ENCODE peak calls at places on chromosomes 1 and 21, in ten cellular contexts. A is tibial nerve, W is breast epithelium, Y is IMR-90, H is prostate gland, Q is endothelial cell of umbilical vein, J is adrenal gland, F is HepG2, P is heart left ventricle, T is A549. X is an unnamed sample.

GRCh38 chr1:28507247-28507645 is 1.4 kb downstream of the RCC1 start:
- DNase-seq in W (no peak), Q (no peak), J (no peak), Y (no peak), A (no peak), H (no peak), P (no peak), F (no peak), T (no peak), X (no peak)

GRCh38 chr1:225919906-225920305 is 4.1 kb downstream of the PYCR2 start:
- DNase-seq in A (no peak), Q (peak), J (peak), F (no peak), H (peak), Y (peak), W (peak), P (peak), T (no peak), X (peak)

GRCh38 chr1:181095763-181096184 is 7.3 kb downstream of the IER5 start:
- DNase-seq in J (no peak), T (no peak), Q (no peak), A (no peak), W (no peak), F (no peak), H (no peak), P (no peak), Y (no peak), X (no peak)

GRCh38 chr1:209190591-209191241 is 392.8 kb upstream of the CAMK1G start:
- DNase-seq in Y (no peak), Q (peak), F (peak), H (no peak), W (no peak), A (no peak), P (peak), T (peak), J (peak), X (peak)

GRCh38 chr1:43359696-43360095 is 915 bp downstream of the CDC20 start:
- DNase-seq in T (no peak), J (no peak), W (no peak), Y (no peak), A (no peak), H (no peak), Q (no peak), F (no peak), P (no peak), X (no peak)

GRCh38 chr1:213519098-213519497 is 468.1 kb downstream of the RPS6KC1 start:
- DNase-seq in Y (no peak), W (no peak), P (no peak), T (no peak), A (no peak), J (no peak), H (no peak), Q (no peak), F (peak), X (no peak)

GRCh38 chr1:149977345-149977744 is 33.2 kb downstream of the OTUD7B start:
- DNase-seq in Q (no peak), A (no peak), F (no peak), Y (no peak), W (no peak), H (no peak), P (no peak), T (no peak), J (no peak), X (no peak)

GRCh38 chr1:5404412-5405203 is 587.6 kb downstream of the NPHP4 start:
- DNase-seq in J (no peak), F (no peak), P (no peak), Q (no peak), T (no peak), W (no peak), H (no peak), A (no peak), Y (no peak), X (peak)

GRCh38 chr1:19656780-19657475 is 7.7 kb upstream of the HTR6 start:
- DNase-seq in J (no peak), F (no peak), Q (no peak), T (no peak), Y (no peak), A (no peak), H (no peak), W (no peak), P (no peak), X (no peak)

GRCh38 chr1:167777253-167777618 is 55.5 kb downstream of the MPZL1 start:
- DNase-seq in Y (no peak), A (no peak), T (no peak), F (no peak), Q (no peak), J (no peak), W (no peak), H (no peak), P (no peak), X (no peak)

GRCh38 chr1:216447898-216448568 is 24.8 kb upstream of the USH2A start:
- DNase-seq in H (no peak), J (no peak), Q (no peak), T (no peak), F (no peak), W (no peak), A (no peak), Y (peak), P (no peak), X (no peak)

GRCh38 chr1:235206533-235207201 is 45.6 kb upstream of the RBM34 start:
- DNase-seq in P (no peak), Q (no peak), H (no peak), A (no peak), F (no peak), T (no peak), W (no peak), Y (peak), J (no peak), X (no peak)

GRCh38 chr1:8796812-8797211 is 20.6 kb downstream of the RERE start:
- DNase-seq in H (no peak), J (no peak), F (no peak), T (no peak), Y (no peak), A (no peak), P (no peak), Q (no peak), W (no peak), X (no peak)

GRCh38 chr21:17949395-17949794 is 130.2 kb upstream of the C21orf91 start:
- DNase-seq in T (no peak), W (no peak), P (no peak), Y (no peak), H (no peak), Q (no peak), F (no peak), J (no peak), A (no peak), X (no peak)

GRCh38 chr1:245939756-245940345 is 567.2 kb downstream of the SMYD3 start:
- DNase-seq in P (no peak), T (no peak), F (peak), Q (no peak), J (no peak), W (no peak), H (no peak), A (no peak), Y (no peak), X (no peak)

GRCh38 chr1:214513394-214513793 is 38.0 kb downstream of the PTPN14 start:
- DNase-seq in H (no peak), Y (no peak), A (no peak), W (no peak), Q (no peak), P (no peak), J (no peak), T (no peak), F (no peak), X (no peak)

GRCh38 chr1:36092166-36092797 is 3.6 kb downstream of the ADPRS start:
- DNase-seq in F (no peak), H (no peak), Y (no peak), Q (no peak), T (no peak), J (no peak), P (no peak), W (no peak), A (no peak), X (no peak)

GRCh38 chr1:53371851-53372250 is 44.0 kb upstream of the LRP8 start:
- DNase-seq in F (no peak), A (no peak), W (no peak), J (no peak), Y (no peak), T (no peak), P (no peak), H (no peak), Q (no peak), X (no peak)

GRCh38 chr1:208668991-208669390 is 424.8 kb upstream of the PLXNA2 start:
- DNase-seq in F (no peak), J (no peak), H (no peak), Y (no peak), W (no peak), T (no peak), A (no peak), P (no peak), Q (no peak), X (no peak)

GRCh38 chr1:64320470-64320869 is 117.0 kb downstream of the UBE2U start:
- DNase-seq in W (no peak), Q (peak), J (no peak), H (no peak), Y (peak), P (no peak), F (no peak), A (no peak), T (no peak), X (no peak)

GRCh38 chr1:200610846-200611245 is 9.7 kb downstream of the KIF14 start:
- DNase-seq in A (no peak), J (no peak), H (no peak), F (no peak), T (no peak), Y (peak), Q (no peak), W (no peak), P (no peak), X (no peak)

GRCh38 chr1:178716111-178716510 is 8.9 kb upstream of the RALGPS2 start:
- DNase-seq in T (no peak), H (no peak), J (no peak), W (no peak), Q (no peak), A (no peak), P (no peak), Y (peak), F (no peak), X (no peak)

GRCh38 chr1:64223329-64224151 is 20.1 kb downstream of the UBE2U start:
- DNase-seq in J (no peak), Y (peak), A (no peak), W (no peak), F (no peak), P (no peak), Q (no peak), T (peak), H (no peak), X (no peak)

GRCh38 chr1:160813215-160813614 is 17.2 kb downstream of the LY9 start:
- DNase-seq in W (no peak), T (peak), P (no peak), H (no peak), Y (no peak), F (peak), A (no peak), Q (no peak), J (no peak), X (no peak)

GRCh38 chr21:38982096-38982495 is 176.4 kb downstream of the ETS2 start:
- DNase-seq in P (no peak), W (no peak), Q (no peak), Y (no peak), J (no peak), T (no peak), H (no peak), F (peak), A (no peak), X (no peak)

GRCh38 chr1:157135070-157135469 is 3.1 kb downstream of the ETV3 start:
- DNase-seq in A (no peak), Y (no peak), H (no peak), P (no peak), T (no peak), W (no peak), F (no peak), J (no peak), Q (no peak), X (no peak)

GRCh38 chr1:207644852-207645631 is at the start of gene CR1L:
- DNase-seq in P (peak), J (peak), Y (peak), A (peak), F (no peak), W (peak), T (peak), H (peak), Q (peak), X (peak)

DNA sequence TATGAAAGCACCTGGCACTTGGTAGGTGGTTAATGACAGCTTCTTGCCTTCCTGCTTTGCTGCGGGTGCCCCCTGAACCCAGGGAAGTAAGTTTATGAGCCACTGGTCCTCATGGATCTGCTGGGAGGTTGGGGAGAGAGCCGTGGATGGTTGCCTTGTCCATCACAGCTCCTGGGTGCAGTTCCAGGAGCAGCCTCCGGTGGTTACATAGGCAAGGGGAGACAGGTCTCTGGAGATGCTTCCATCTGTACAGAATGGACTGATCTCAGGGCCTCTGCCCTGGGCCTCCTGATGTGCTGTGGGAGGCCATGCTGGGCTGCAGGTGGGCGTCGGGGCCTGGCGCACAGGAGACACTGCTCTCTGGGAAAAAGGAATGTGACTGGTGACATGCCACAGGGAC is 31.6 kb upstream of the ARHGEF10L start:
- DNase-seq in F (no peak), Q (no peak), J (no peak), Y (no peak), T (peak), W (no peak), A (no peak), H (no peak), P (no peak), X (no peak)
- H3K4me3 ChIP-seq in F (no peak), Q (no peak), J (no peak), Y (no peak), T (no peak), W (no peak), A (no peak), H (no peak), P (no peak), X (no peak)

DNA sequence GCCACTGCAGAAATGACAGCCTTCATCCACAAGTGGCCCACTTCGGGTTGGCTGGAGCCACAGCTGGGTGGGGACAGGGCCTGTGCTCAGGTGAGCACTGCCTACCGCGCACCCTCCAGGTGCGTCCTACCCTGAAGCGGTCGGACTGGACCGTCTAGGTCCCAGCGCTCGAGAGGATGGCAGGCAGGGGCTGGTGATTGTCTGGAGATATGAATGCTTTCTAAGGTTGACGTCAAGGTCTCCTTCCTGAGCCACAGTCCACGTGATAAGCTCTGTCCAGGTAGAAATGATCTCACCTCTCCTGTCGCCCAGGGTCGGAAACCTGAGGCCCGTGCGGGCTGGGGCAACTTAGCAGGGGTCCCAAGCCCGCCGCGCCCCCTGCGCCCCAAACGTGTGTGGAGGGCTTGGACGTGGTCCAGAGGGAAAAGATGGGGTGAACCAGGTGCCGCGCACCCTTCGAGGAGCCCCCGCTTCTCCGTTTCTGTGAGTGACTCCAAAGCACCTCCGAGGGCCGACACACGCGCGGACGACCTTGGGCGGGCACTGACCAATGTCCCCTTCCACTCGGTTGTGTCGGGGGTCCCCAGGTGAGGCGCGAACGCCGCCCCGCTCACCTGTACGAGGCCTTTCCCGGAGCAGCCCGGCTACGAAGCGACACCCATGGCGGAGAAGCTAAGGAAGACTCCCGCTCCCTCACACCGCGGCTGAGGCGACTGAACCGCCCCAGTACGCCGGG is 853 bp upstream of the DOP1B start:
- DNase-seq in W (peak), A (no peak), H (peak), P (no peak), T (no peak), F (no peak), J (no peak), Q (no peak), Y (no peak), X (peak)
- TF ChIP-seq POLR2A in W (peak), A (peak), H (peak), P (peak), T (peak), F (peak), J (peak), Q (no peak), Y (peak), X (peak)

DNA sequence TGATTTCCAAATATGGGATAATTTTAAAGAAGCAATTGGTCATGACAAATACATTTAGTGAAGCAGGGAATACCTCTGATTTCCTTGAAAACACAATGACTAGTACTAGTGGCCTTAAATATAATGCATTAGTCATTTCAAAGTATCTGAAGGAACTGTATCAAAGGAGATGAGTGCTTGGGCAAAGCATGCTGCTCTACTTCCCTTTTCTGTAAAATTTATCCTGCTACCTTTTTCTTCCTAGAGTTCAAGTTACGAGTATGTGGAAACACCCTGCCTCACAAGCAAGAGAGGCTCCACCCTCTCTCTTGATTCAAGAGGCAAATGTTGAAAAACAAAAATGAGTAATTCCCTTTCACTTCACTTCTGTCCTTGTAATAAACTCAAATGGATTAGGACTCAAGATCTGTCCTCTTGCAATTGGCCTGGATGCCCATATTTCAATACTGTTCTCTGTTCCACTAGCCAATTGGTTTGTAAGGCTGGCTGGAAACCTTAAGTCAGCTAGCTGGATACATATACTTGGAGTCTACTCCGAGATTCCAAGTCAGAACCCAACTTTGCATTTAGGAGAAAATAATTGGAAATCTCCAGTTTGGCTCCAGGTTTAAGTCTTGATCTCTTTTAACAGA is 92.5 kb downstream of the CDC42BPA start:
- DNase-seq in Y (peak), H (no peak), P (no peak), T (no peak), W (no peak), A (no peak), J (no peak), F (no peak), Q (peak), X (no peak)
- H3K4me3 ChIP-seq in Y (peak), H (no peak), P (no peak), T (no peak), W (no peak), A (no peak), J (no peak), F (no peak), Q (peak), X (no peak)

DNA sequence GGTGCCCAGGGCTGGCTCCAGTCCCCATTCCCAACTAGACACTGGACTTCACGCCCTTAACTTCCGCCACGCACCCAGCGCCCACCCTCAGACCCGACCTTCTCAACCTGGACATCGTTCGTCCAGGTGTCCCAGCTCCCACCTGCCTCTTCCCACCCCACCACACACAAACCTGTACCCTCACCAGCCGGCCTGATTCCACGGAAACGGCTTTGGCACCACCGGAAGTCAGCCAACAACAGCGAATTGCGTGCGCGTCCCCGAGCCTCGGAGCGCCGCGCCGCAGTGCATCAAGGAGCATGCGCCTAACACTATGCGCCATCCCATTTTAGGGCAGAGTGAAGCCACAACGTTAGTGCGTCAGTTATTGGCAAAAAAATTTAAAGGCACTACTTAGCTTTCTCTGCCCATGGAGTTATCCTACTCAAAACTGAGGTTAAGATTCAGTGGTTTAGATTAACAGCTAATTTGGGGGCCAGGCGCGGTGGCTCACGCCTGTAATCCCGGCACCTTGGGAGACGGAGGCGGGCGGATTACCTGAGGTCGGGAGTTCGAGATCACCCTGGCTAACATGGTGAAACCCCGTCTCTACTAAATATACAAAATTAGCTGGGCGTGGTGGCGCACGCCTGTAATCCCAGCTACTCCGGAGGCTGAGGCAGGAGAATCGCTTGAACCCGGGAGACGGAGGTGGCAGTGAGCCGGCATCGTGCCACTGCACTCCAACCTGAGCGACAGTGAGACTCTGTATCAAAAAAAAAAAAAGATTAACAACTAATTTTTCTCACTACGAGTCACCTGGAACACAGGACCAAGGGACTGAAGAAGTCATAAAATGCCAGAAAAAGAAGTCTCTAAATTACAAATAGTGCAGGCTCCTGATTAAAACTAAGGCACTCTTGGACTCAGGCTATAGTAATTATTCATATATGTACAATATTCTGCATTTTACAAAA is at the start of gene GON4L:
- DNase-seq in J (peak), H (peak), T (peak), W (peak), F (peak), Y (peak), A (peak), Q (peak), P (peak), X (peak)
- TF ChIP-seq POLR2A in J (no peak), H (peak), T (peak), W (no peak), F (peak), Y (peak), A (peak), Q (peak), P (peak), X (peak)

GRCh38 chr1:169869426-169869825 is 24.3 kb downstream of the SCYL3 start:
- DNase-seq in P (no peak), W (no peak), Y (no peak), A (no peak), F (no peak), H (no peak), T (no peak), Q (no peak), J (no peak), X (no peak)

GRCh38 chr1:169877800-169878491 is 15.8 kb downstream of the SCYL3 start:
- DNase-seq in P (no peak), A (no peak), H (no peak), Q (no peak), Y (peak), T (no peak), F (no peak), W (no peak), J (no peak), X (no peak)

GRCh38 chr1:169868978-169869377 is 24.7 kb downstream of the SCYL3 start:
- DNase-seq in W (no peak), J (no peak), P (no peak), H (peak), Q (no peak), F (no peak), T (no peak), Y (no peak), A (no peak), X (no peak)

GRCh38 chr1:169874229-169874628 is 19.5 kb downstream of the SCYL3 start:
- DNase-seq in P (no peak), F (no peak), Q (no peak), W (no peak), Y (peak), H (no peak), J (no peak), A (no peak), T (no peak), X (no peak)

GRCh38 chr1:169873582-169874200 is 20.0 kb downstream of the SCYL3 start:
- DNase-seq in A (no peak), Y (peak), H (no peak), F (no peak), T (no peak), J (no peak), Q (no peak), W (no peak), P (no peak), X (no peak)
- H3K4me3 ChIP-seq in A (no peak), Y (no peak), H (no peak), F (no peak), T (no peak), J (no peak), Q (no peak), W (no peak), P (no peak), X (no peak)

GRCh38 chr1:92500552-92500951 is 13.8 kb upstream of the GFI1 start:
- DNase-seq in J (no peak), A (no peak), W (no peak), Q (no peak), P (no peak), H (no peak), T (no peak), F (no peak), Y (no peak), X (no peak)
- TF ChIP-seq POLR2A in J (no peak), A (no peak), W (no peak), Q (no peak), P (no peak), H (no peak), T (no peak), F (no peak), Y (no peak), X (no peak)